ENCODE peak calls at places on chromosomes 3 and 15, in four cellular contexts. K is sigmoid colon, B is NCI-H2171 treated with DMSO at 0.1 percent for 48 hours, H is RKO. C is an unnamed sample.

GRCh38 chr3:126349071-126349470 is 8.1 kb downstream of the KLF15 start:
- DNase-seq in B (no peak), K (peak; percentile 66), H (no peak), C (no peak)

GRCh38 chr3:164479406-164479805 is 598.9 kb downstream of the SI start:
- DNase-seq in B (no peak), H (no peak), K (no peak), C (no peak)

GRCh38 chr3:42216820-42217416 is 49.1 kb downstream of the CCK start:
- DNase-seq in H (peak; percentile 3), K (no peak), B (no peak), C (no peak)

GRCh38 chr15:32872606-32873291 is 154.9 kb downstream of the GREM1 start:
- DNase-seq in H (no peak), B (no peak), K (peak; percentile 93), C (no peak)

GRCh38 chr3:105304487-105304886 is 62.2 kb upstream of the ALCAM start:
- DNase-seq in K (no peak), B (no peak), H (no peak), C (no peak)

GRCh38 chr3:37347941-37348340 is 173.6 kb upstream of the LRRFIP2 start:
- DNase-seq in H (no peak), B (no peak), K (no peak), C (no peak)

GRCh38 chr3:155252021-155252420 is 41.5 kb downstream of the STRIT1 start:
- DNase-seq in K (no peak), B (no peak), H (no peak), C (no peak)

GRCh38 chr3:183247190-183247589 is 5.9 kb upstream of the B3GNT5 start:
- DNase-seq in H (no peak), K (no peak), B (no peak), C (no peak)

GRCh38 chr3:5231536-5231935 is 44.0 kb downstream of the EDEM1 start:
- DNase-seq in B (no peak), H (no peak), K (no peak), C (no peak)

GRCh38 chr3:107969525-107969924 is 121.3 kb downstream of the CD47 start:
- DNase-seq in K (no peak), H (no peak), B (no peak), C (no peak)

GRCh38 chr3:29747991-29748390 is 467.1 kb downstream of the RBMS3 start:
- DNase-seq in B (no peak), H (no peak), K (no peak), C (no peak)

GRCh38 chr3:175392653-175393052 is 533.5 kb downstream of the NAALADL2 start:
- DNase-seq in K (no peak), B (no peak), H (no peak), C (no peak)

GRCh38 chr15:85559530-85559929 is 179.1 kb downstream of the AKAP13 start:
- DNase-seq in H (no peak), K (no peak), B (peak; percentile 71), C (no peak)

GRCh38 chr3:114650808-114651207 is 357.0 kb downstream of the TIGIT start:
- DNase-seq in K (no peak), H (peak; percentile 38), B (peak; percentile 40), C (peak; percentile 83)

GRCh38 chr15:25170781-25171110 is 216.0 kb downstream of the SNRPN start:
- DNase-seq in K (peak; percentile 52), H (no peak), B (no peak), C (no peak)

GRCh38 chr3:129599607-129600006 is 6.9 kb downstream of the PLXND1 start:
- DNase-seq in K (peak; percentile 84), B (no peak), H (peak; percentile 31), C (no peak)

GRCh38 chr15:78077053-78077859 is at the start of gene TBC1D2B:
- DNase-seq in B (peak; percentile 44), H (peak; percentile 49), K (peak; percentile 82), C (peak; percentile 57)

GRCh38 chr15:75145027-75145841 is 56.4 kb upstream of the C15orf39 start:
- DNase-seq in K (no peak), H (no peak), B (no peak), C (no peak)

GRCh38 chr3:123658118-123658859 is 73.4 kb upstream of the HACD2 start:
- DNase-seq in H (no peak), B (no peak), K (peak; percentile 92), C (no peak)

GRCh38 chr3:44065741-44066140 is 175.9 kb upstream of the TOPAZ1 start:
- DNase-seq in K (no peak), B (no peak), H (no peak), C (no peak)

GRCh38 chr15:61197187-61197586 is 31.9 kb downstream of the RORA start:
- DNase-seq in B (peak; percentile 64), K (no peak), H (no peak), C (no peak)

GRCh38 chr3:196440041-196440537 is 7.9 kb upstream of the UBXN7 start:
- DNase-seq in B (no peak), K (no peak), H (no peak), C (no peak)

GRCh38 chr3:196988241-196989029 is 19.8 kb upstream of the PIGZ start:
- DNase-seq in H (no peak), K (peak; percentile 40), B (no peak), C (peak; percentile 52)

GRCh38 chr3:126557761-126558160 is 971 bp downstream of the C3orf22 start:
- DNase-seq in K (no peak), H (no peak), B (no peak), C (no peak)

GRCh38 chr3:107216711-107217110 is 160.5 kb upstream of the CCDC54 start:
- DNase-seq in B (no peak), H (no peak), K (no peak), C (no peak)

GRCh38 chr3:43074482-43074881 is 31.4 kb downstream of the POMGNT2 start:
- DNase-seq in H (no peak), B (no peak), K (no peak), C (no peak)

GRCh38 chr3:193452338-193452737 is 73.8 kb upstream of the ATP13A5 start:
- DNase-seq in B (peak; percentile 26), H (no peak), K (no peak), C (peak; percentile 6)

C was measured in SW480.